ENCODE peak calls at places on chromosome 2, in eight cellular contexts. B is naive thymus-derived CD4-positive, alpha-beta T cell; R is psoas muscle; V is kidney epithelial cell; M is adipocyte; I is upper lobe of right lung; O is prostate gland; Z is stomach. W is an unnamed sample.

GRCh38 chr2:234863043-234863934 is 88.5 kb upstream of the SH3BP4 start:
- DNase-seq in B (no peak), R (peak), V (no peak), M (peak), I (no peak), O (peak), Z (no peak), W (no peak)

GRCh38 chr2:8119782-8120551 is 561.9 kb upstream of the ID2 start:
- DNase-seq in B (no peak), R (no peak), V (peak), M (peak), I (no peak), O (peak), Z (no peak), W (no peak)

GRCh38 chr2:12083713-12084420 is 337.4 kb downstream of the LPIN1 start:
- DNase-seq in B (no peak), R (no peak), V (no peak), M (no peak), I (no peak), O (no peak), Z (no peak), W (no peak)

GRCh38 chr2:149972039-149972438 is 384.5 kb upstream of the MMADHC start:
- DNase-seq in B (no peak), R (no peak), V (no peak), M (no peak), I (no peak), O (no peak), Z (no peak), W (no peak)

GRCh38 chr2:160007111-160007510 is 55.3 kb downstream of the PLA2R1 start:
- DNase-seq in B (no peak), R (no peak), V (no peak), M (no peak), I (no peak), O (no peak), Z (no peak), W (no peak)

GRCh38 chr2:41722668-41723369 is 325.0 kb upstream of the PKDCC start:
- DNase-seq in B (no peak), R (no peak), V (peak), M (peak), I (no peak), O (no peak), Z (no peak), W (no peak)

GRCh38 chr2:200786423-200786822 is 25.3 kb upstream of the BZW1 start:
- DNase-seq in B (no peak), R (no peak), V (no peak), M (peak), I (no peak), O (no peak), Z (no peak), W (no peak)

GRCh38 chr2:169462896-169463695 is 16.2 kb upstream of the BBS5 start:
- DNase-seq in B (no peak), R (no peak), V (no peak), M (peak), I (no peak), O (no peak), Z (no peak), W (no peak)

GRCh38 chr2:152047826-152048476 is 50.9 kb downstream of the CACNB4 start:
- DNase-seq in B (no peak), R (no peak), V (no peak), M (no peak), I (no peak), O (no peak), Z (no peak), W (peak)

GRCh38 chr2:137963535-137964065 is 673 bp upstream of the HNMT start:
- DNase-seq in B (no peak), R (no peak), V (no peak), M (no peak), I (no peak), O (no peak), Z (no peak), W (no peak)
- H3K4me3 ChIP-seq in B (no peak), R (peak), V (no peak), M (peak), I (peak), O (peak), Z (peak), W (no peak)

DNA sequence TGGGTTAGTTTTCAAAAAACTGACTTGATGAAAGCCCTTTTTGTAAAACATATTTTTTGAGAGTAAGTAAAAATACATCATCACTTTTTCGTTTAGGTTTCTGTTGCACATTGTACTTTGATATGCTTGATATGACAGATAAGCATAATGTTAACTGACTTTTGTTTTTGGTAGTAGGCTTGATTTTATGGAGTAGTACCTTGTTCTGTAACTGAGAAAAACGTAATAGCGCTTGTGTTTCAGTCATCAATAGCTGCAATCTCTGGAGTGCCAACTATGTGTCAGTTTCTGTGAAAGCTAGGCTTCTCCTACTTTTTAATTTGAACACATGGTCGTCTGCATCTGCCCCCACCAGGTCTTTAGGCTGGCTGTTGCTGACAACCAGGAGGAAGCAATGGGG is 1.3 kb downstream of the LCLAT1 start:
- DNase-seq in B (no peak), R (no peak), V (no peak), M (no peak), I (no peak), O (no peak), Z (no peak), W (no peak)
- H3K4me3 ChIP-seq in B (peak), R (peak), V (no peak), M (peak), I (peak), O (no peak), Z (peak), W (no peak)

GRCh38 chr2:173584676-173585453 is 230.2 kb downstream of the CDCA7 start:
- DNase-seq in B (no peak), R (no peak), V (no peak), M (no peak), I (no peak), O (no peak), Z (no peak), W (no peak)
- H3K4me3 ChIP-seq in B (no peak), R (no peak), V (no peak), M (no peak), I (no peak), O (no peak), Z (no peak), W (no peak)

GRCh38 chr2:73284296-73285161 is at the start of gene FBXO41:
- DNase-seq in B (peak), R (peak), V (no peak), M (peak), I (peak), O (peak), Z (no peak), W (peak)

GRCh38 chr2:73283545-73284295 is 558 bp downstream of the FBXO41 start:
- DNase-seq in B (no peak), R (no peak), V (no peak), M (peak), I (no peak), O (no peak), Z (no peak), W (peak)

GRCh38 chr2:73286134-73286533 is 1.9 kb upstream of the FBXO41 start:
- DNase-seq in B (no peak), R (no peak), V (no peak), M (no peak), I (no peak), O (no peak), Z (no peak), W (no peak)

GRCh38 chr2:73282924-73283544 is 1.2 kb downstream of the FBXO41 start:
- DNase-seq in B (no peak), R (no peak), V (no peak), M (no peak), I (no peak), O (no peak), Z (no peak), W (peak)

GRCh38 chr2:73285162-73285739 is 973 bp upstream of the FBXO41 start:
- DNase-seq in B (no peak), R (no peak), V (no peak), M (no peak), I (no peak), O (no peak), Z (no peak), W (no peak)
- H3K4me3 ChIP-seq in B (peak), R (peak), V (no peak), M (peak), I (peak), O (no peak), Z (peak), W (peak)

GRCh38 chr2:157442136-157442535 is 1.8 kb downstream of the CYTIP start:
- DNase-seq in B (peak), R (no peak), V (no peak), M (no peak), I (no peak), O (no peak), Z (no peak), W (no peak)

GRCh38 chr2:157439792-157440186 is 4.1 kb downstream of the CYTIP start:
- DNase-seq in B (peak), R (no peak), V (no peak), M (no peak), I (no peak), O (no peak), Z (no peak), W (no peak)

GRCh38 chr2:157440404-157441071 is 3.4 kb downstream of the CYTIP start:
- DNase-seq in B (no peak), R (no peak), V (no peak), M (no peak), I (no peak), O (no peak), Z (peak), W (no peak)

GRCh38 chr2:157441072-157441454 is 2.8 kb downstream of the CYTIP start:
- DNase-seq in B (peak), R (no peak), V (no peak), M (no peak), I (no peak), O (no peak), Z (no peak), W (no peak)

DNA sequence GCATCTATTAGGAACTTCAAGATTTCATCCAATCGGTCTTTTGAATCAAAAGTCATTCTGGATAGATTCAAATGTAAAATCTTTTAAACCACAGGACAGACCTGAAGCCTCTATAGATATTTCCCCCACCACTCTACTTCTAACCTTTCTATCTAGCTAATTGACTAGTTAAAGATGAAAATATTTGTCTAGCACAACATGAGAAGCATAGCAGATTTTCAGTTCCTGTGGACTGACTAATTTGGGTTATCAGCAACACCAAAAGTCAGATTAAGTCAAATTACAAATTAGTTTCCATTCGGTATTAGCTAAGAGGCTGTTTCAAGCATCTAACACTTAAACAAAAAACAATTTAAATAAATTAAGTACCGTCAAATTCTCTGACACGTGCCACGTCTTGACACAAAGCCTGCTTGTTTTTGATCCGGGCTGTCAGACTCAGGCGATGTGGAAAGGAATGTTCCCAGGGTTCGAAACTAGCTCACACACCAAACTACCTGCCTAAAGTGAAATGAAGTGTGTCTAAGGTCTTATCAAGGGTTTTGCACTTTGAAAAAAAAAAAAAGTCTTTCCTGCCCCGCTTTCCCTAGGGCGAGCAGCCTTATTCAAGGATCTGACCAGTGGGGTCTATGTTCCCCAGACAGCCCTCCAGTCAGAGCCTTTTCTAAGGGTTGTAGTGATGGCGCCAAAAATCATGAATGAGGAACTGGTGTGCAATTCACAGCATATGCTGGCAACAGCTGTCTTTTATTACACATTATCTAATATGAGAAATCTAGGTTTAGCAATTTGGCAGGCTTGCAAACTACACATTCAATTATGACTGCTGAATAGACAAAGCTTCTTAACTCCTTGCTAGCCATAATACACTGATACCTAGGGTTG is 4.7 kb downstream of the CYTIP start:
- DNase-seq in B (no peak), R (no peak), V (no peak), M (peak), I (no peak), O (no peak), Z (no peak), W (no peak)
- H3K4me3 ChIP-seq in B (peak), R (no peak), V (no peak), M (no peak), I (peak), O (no peak), Z (peak), W (no peak)

GRCh38 chr2:222915092-222915957 is 54.5 kb downstream of the ACSL3 start:
- DNase-seq in B (no peak), R (no peak), V (no peak), M (peak), I (no peak), O (no peak), Z (no peak), W (no peak)
- H3K4me3 ChIP-seq in B (no peak), R (no peak), V (no peak), M (no peak), I (no peak), O (no peak), Z (no peak), W (no peak)

DNA sequence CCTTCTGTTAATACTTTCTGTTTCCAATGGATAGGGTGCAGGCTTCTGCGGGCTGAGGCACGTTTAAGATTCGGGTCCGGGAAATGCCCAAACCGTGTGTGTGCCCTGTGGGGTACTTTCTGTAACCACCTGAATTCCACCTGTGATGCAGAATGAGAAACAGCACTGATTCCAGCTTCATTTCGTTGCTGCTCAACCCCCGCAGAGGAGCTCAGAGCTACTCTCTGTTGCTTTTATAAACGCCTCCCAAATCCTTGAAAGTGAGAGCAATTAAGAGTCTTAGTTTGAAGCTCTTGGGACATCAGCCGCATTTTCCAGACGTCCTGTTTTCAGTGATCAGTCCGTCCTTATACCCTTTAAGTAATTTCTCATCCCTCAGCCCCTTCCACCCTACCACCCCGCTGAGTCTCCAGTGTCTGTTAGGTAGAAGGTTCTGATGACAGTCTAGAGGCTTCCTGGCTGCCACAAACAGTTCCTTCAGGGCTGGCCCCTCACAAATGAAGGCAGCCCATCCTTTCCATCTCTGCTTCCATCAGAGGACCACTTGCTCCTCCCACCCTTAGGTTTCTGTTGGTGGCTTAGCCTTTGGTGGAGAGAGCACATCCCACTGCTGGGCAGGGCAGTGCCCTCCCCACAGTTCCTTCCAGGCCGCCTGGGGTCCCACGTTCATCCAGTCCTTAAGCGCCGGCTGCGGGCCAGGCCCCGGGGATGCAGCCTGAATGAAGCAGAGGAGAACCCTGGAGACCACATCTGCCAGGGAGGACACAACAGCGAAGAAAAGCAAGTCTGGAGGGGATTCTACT is 230.1 kb downstream of the SEPTIN10 start:
- DNase-seq in B (no peak), R (peak), V (no peak), M (no peak), I (peak), O (no peak), Z (no peak), W (peak)
- H3K4me3 ChIP-seq in B (no peak), R (no peak), V (no peak), M (no peak), I (no peak), O (no peak), Z (no peak), W (no peak)

GRCh38 chr2:118854507-118855300 is 7.3 kb upstream of the EN1 start:
- DNase-seq in B (no peak), R (no peak), V (no peak), M (no peak), I (no peak), O (no peak), Z (no peak), W (peak)
- H3K4me3 ChIP-seq in B (no peak), R (peak), V (no peak), M (peak), I (no peak), O (no peak), Z (peak), W (peak)

GRCh38 chr2:216636570-216637450 is 3.6 kb downstream of the IGFBP2 start:
- DNase-seq in B (no peak), R (no peak), V (peak), M (peak), I (no peak), O (peak), Z (peak), W (peak)

GRCh38 chr2:216637472-216637871 is 4.3 kb downstream of the IGFBP2 start:
- DNase-seq in B (no peak), R (no peak), V (no peak), M (no peak), I (no peak), O (no peak), Z (no peak), W (no peak)

GRCh38 chr2:216634317-216635148 is 1.3 kb downstream of the IGFBP2 start:
- DNase-seq in B (no peak), R (no peak), V (no peak), M (peak), I (no peak), O (no peak), Z (no peak), W (peak)

GRCh38 chr2:216635171-216635570 is 2.0 kb downstream of the IGFBP2 start:
- DNase-seq in B (no peak), R (no peak), V (no peak), M (peak), I (no peak), O (no peak), Z (no peak), W (peak)

GRCh38 chr2:216635701-216636541 is 2.7 kb downstream of the IGFBP2 start:
- DNase-seq in B (no peak), R (no peak), V (no peak), M (peak), I (no peak), O (no peak), Z (peak), W (peak)
- H3K4me3 ChIP-seq in B (no peak), R (peak), V (peak), M (no peak), I (no peak), O (peak), Z (peak), W (peak)

W was measured in H7.